ENCODE peak calls at places on chromosomes 1 and 21, in six cellular contexts. D, A, J, V, I and Y are unnamed samples.

GRCh38 chr1:6410248-6410893 is 9.3 kb downstream of the HES2 start:
- DNase-seq in D (no peak), A (no peak), J (no peak), V (no peak), I (no peak), Y (no peak)

GRCh38 chr1:224768971-224769370 is 152.9 kb downstream of the CNIH3 start:
- DNase-seq in D (no peak), A (no peak), J (no peak), V (no peak), I (no peak), Y (no peak)

GRCh38 chr1:155086182-155086741 is 7.6 kb downstream of the EFNA3 start:
- DNase-seq in D (no peak), A (no peak), J (peak), V (peak), I (peak), Y (peak)

GRCh38 chr1:230899845-230900251 is 31.5 kb upstream of the C1orf198 start:
- DNase-seq in D (peak), A (no peak), J (no peak), V (no peak), I (peak), Y (no peak)

GRCh38 chr1:16068356-16069270 is 4.8 kb downstream of the FAM131C start:
- DNase-seq in D (peak), A (no peak), J (no peak), V (no peak), I (peak), Y (no peak)

GRCh38 chr1:64343105-64343960 is 126.6 kb upstream of the CACHD1 start:
- DNase-seq in D (peak), A (no peak), J (peak), V (no peak), I (peak), Y (no peak)

GRCh38 chr1:15617874-15618684 is 821 bp downstream of the DDI2 start:
- DNase-seq in D (no peak), A (no peak), J (peak), V (peak), I (peak), Y (no peak)

GRCh38 chr1:98119793-98120192 is 199.0 kb upstream of the DPYD start:
- DNase-seq in D (peak), A (no peak), J (peak), V (peak), I (peak), Y (peak)

GRCh38 chr1:208209286-208209685 is 34.9 kb downstream of the PLXNA2 start:
- DNase-seq in D (no peak), A (no peak), J (peak), V (no peak), I (no peak), Y (no peak)

GRCh38 chr1:207981976-207982375 is 71.1 kb upstream of the CD34 start:
- DNase-seq in D (no peak), A (no peak), J (peak), V (peak), I (no peak), Y (no peak)

GRCh38 chr1:43541721-43542401 is 11.2 kb downstream of the PTPRF start:
- DNase-seq in D (no peak), A (no peak), J (no peak), V (no peak), I (no peak), Y (no peak)

GRCh38 chr1:112060266-112060665 is 70.8 kb upstream of the KCND3 start:
- DNase-seq in D (no peak), A (no peak), J (no peak), V (no peak), I (no peak), Y (no peak)

GRCh38 chr21:42500736-42501135 is 4.7 kb upstream of the RSPH1 start:
- DNase-seq in D (no peak), A (no peak), J (no peak), V (no peak), I (no peak), Y (no peak)

GRCh38 chr21:31665397-31665796 is 5.9 kb downstream of the SOD1 start:
- DNase-seq in D (peak), A (no peak), J (peak), V (peak), I (no peak), Y (no peak)

GRCh38 chr1:153379591-153379990 is 4.2 kb upstream of the S100A12 start:
- DNase-seq in D (no peak), A (no peak), J (no peak), V (peak), I (no peak), Y (no peak)

GRCh38 chr1:205319081-205320018 is 2.2 kb downstream of the NUAK2 start:
- DNase-seq in D (peak), A (no peak), J (no peak), V (no peak), I (peak), Y (no peak)

GRCh38 chr1:69271569-69271968 is 296.2 kb upstream of the LRRC7 start:
- DNase-seq in D (no peak), A (no peak), J (no peak), V (no peak), I (no peak), Y (no peak)

GRCh38 chr1:231126181-231126580 is 35.7 kb upstream of the TRIM67 start:
- DNase-seq in D (no peak), A (no peak), J (no peak), V (no peak), I (no peak), Y (no peak)

GRCh38 chr1:180194546-180195207 is 35.4 kb upstream of the LHX4 start:
- DNase-seq in D (no peak), A (no peak), J (no peak), V (peak), I (no peak), Y (no peak)

GRCh38 chr1:175720023-175720422 is 23.4 kb downstream of the TNR start:
- DNase-seq in D (no peak), A (no peak), J (no peak), V (no peak), I (no peak), Y (no peak)

GRCh38 chr21:41328660-41329300 is 12.2 kb downstream of the FAM3B start:
- DNase-seq in D (peak), A (no peak), J (peak), V (no peak), I (no peak), Y (no peak)

GRCh38 chr1:10598088-10598712 is 123.5 kb downstream of the PEX14 start:
- DNase-seq in D (no peak), A (no peak), J (no peak), V (no peak), I (no peak), Y (no peak)

GRCh38 chr1:109252167-109252892 is 3.0 kb downstream of the CELSR2 start:
- DNase-seq in D (no peak), A (no peak), J (no peak), V (no peak), I (no peak), Y (no peak)

GRCh38 chr1:86104606-86105532 is 51.7 kb downstream of the COL24A1 start:
- DNase-seq in D (no peak), A (no peak), J (no peak), V (no peak), I (no peak), Y (no peak)

GRCh38 chr1:175002910-175003517 is 3.3 kb downstream of the CACYBP start:
- DNase-seq in D (no peak), A (no peak), J (no peak), V (no peak), I (no peak), Y (no peak)

DNA sequence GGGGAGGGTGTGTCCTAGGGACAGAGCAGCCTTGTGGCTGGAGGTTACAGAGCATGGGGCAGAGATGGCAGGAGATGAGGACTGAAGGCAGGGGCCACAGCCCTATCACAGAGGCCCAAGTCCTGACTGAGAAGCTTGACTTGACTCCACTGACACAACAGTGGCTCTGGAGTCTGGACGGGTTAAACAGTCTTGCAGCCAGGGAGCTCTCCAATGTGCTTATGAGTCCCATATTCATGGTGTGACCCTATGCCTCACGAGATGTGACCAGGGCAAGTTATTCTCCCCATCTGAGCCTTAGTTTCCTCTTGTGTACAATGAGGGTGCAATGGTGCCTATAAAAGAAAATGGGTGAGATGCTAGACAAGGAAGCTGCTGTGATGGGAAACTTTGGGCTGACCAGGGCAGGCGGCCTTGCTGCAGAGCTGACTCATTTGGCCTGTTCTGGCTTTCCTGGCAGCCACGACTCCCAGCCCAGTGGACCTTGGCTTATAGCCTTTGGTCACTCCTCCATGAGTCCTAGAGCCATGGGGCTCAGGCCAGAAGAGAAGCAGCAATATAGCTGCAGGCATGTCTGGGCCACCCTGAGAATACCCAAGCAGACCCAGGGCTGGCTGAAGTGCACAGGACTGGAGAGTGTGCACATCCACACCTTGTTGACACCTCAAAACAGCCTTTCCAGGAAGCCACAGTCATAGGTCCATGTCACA is 2.8 kb upstream of the TTC22 start:
- DNase-seq in D (peak), A (no peak), J (no peak), V (peak), I (peak), Y (no peak)
- H2BK120ac ChIP-seq in D (no peak), A (no peak), J (no peak), V (no peak), I (no peak), Y (no peak)

GRCh38 chr1:12229835-12230548 is at the start of gene VPS13D:
- DNase-seq in D (peak), A (peak), J (peak), V (peak), I (peak), Y (peak)
- H4K8ac ChIP-seq in D (peak), A (peak), J (peak), V (no peak), I (peak), Y (peak)

GRCh38 chr1:30446100-30446499 is 277.3 kb downstream of the MATN1 start:
- DNase-seq in D (no peak), A (no peak), J (no peak), V (peak), I (no peak), Y (no peak)

GRCh38 chr1:30449003-30449402 is 274.4 kb downstream of the MATN1 start:
- DNase-seq in D (no peak), A (no peak), J (no peak), V (peak), I (no peak), Y (no peak)

GRCh38 chr1:30447080-30447479 is 276.3 kb downstream of the MATN1 start:
- DNase-seq in D (no peak), A (no peak), J (no peak), V (peak), I (no peak), Y (no peak)

GRCh38 chr1:30446508-30446907 is 276.9 kb downstream of the MATN1 start:
- DNase-seq in D (no peak), A (no peak), J (no peak), V (peak), I (no peak), Y (no peak)

DNA sequence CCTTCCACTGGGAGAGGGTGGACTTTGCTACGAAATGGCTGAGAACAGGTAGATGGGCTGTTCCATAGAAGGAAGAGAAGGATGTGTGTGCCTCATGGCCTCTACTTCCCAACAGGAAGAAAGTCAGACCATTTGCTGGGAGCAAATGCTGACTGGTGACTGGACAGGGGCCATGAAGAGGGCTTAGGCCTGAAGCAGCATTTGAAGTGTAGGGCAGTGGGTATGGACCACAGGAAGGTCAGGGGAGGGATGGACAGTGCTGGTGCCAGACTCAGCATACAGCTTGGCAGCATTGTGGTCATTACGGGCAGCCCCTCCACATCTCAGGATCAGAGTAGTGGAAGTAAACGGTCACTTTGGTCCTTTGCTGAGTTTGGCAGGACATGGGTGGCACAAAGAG is 275.7 kb downstream of the MATN1 start:
- DNase-seq in D (no peak), A (no peak), J (no peak), V (peak), I (no peak), Y (no peak)
- H2BK15ac ChIP-seq in D (no peak), A (no peak), J (no peak), V (no peak), I (no peak), Y (no peak)

DNA sequence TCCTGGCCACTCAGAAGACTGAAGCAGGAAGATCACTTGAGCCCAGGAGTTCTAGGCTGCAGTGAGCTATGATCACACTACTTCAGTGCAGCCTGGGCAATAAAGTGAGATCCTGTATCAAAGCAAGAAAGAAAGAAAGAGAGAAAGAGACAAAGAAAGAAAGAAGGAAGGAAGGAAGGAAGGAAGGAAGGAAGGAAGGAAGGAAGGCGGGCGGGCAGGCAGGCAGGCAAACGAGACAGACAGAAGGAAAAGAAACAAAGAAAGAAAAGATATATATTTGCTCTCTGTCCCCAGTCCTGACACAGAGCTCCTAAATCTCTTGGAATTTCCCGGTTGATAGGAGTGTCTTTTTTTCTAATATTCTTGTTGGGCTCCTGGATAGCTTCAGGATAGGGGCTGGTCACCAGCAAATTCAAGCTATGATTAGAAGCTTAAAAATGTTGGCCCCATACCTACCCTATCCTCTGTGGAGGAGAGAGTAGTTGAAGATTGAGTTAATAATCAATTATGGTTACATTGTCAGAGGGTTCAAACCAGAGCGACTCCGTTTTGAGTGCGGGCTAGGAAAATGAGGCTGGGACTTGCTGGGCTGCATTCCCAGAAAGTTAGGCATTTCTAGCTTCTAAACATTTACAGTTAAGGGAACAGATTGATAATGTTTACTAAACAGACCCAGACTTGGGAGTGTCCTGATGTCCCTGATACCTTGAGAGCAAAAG is 3.3 kb upstream of the MIGA1 start:
- DNase-seq in D (peak), A (no peak), J (no peak), V (no peak), I (no peak), Y (no peak)
- H2BK120ac ChIP-seq in D (no peak), A (no peak), J (no peak), V (no peak), I (no peak), Y (no peak)

GRCh38 chr1:26160527-26161407 is 1.9 kb downstream of the FAM110D start:
- DNase-seq in D (no peak), A (no peak), J (no peak), V (no peak), I (no peak), Y (no peak)
- H4K8ac ChIP-seq in D (no peak), A (peak), J (no peak), V (no peak), I (peak), Y (no peak)

GRCh38 chr1:113109908-113110554 is 37.0 kb downstream of the LRIG2 start:
- DNase-seq in D (peak), A (no peak), J (no peak), V (no peak), I (peak), Y (no peak)

GRCh38 chr1:113103048-113103447 is 30.1 kb downstream of the LRIG2 start:
- DNase-seq in D (no peak), A (no peak), J (no peak), V (no peak), I (no peak), Y (no peak)

GRCh38 chr1:113101588-113101987 is 28.6 kb downstream of the LRIG2 start:
- DNase-seq in D (peak), A (no peak), J (no peak), V (no peak), I (peak), Y (no peak)

GRCh38 chr1:113103977-113104376 is 31.0 kb downstream of the LRIG2 start:
- DNase-seq in D (no peak), A (no peak), J (no peak), V (no peak), I (no peak), Y (no peak)

DNA sequence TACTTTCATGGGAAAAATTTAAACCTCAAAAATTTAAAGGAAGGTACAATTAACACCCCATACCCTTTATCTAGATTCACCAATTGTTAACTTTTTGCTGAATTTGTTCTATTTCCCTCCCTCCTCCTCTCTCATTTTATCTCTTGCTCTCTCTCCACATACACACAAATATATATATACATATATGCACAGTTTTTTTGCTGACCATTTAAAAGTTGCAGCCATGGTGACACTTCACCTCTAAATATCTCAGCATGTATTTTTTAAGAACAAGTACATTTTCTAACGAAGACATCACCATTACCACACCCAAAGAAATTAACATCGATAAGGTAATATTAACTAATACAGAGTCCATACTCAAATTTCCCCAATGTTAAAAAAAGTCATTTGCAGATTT is 33.9 kb downstream of the LRIG2 start:
- DNase-seq in D (no peak), A (no peak), J (no peak), V (no peak), I (no peak), Y (no peak)
- H2BK15ac ChIP-seq in D (no peak), A (no peak), J (no peak), V (no peak), I (no peak), Y (no peak)

GRCh38 chr1:87330201-87330953 is 1.7 kb downstream of the LMO4 start:
- DNase-seq in D (peak), A (no peak), J (peak), V (peak), I (peak), Y (no peak)
- H2BK120ac ChIP-seq in D (peak), A (no peak), J (no peak), V (no peak), I (no peak), Y (no peak)

DNA sequence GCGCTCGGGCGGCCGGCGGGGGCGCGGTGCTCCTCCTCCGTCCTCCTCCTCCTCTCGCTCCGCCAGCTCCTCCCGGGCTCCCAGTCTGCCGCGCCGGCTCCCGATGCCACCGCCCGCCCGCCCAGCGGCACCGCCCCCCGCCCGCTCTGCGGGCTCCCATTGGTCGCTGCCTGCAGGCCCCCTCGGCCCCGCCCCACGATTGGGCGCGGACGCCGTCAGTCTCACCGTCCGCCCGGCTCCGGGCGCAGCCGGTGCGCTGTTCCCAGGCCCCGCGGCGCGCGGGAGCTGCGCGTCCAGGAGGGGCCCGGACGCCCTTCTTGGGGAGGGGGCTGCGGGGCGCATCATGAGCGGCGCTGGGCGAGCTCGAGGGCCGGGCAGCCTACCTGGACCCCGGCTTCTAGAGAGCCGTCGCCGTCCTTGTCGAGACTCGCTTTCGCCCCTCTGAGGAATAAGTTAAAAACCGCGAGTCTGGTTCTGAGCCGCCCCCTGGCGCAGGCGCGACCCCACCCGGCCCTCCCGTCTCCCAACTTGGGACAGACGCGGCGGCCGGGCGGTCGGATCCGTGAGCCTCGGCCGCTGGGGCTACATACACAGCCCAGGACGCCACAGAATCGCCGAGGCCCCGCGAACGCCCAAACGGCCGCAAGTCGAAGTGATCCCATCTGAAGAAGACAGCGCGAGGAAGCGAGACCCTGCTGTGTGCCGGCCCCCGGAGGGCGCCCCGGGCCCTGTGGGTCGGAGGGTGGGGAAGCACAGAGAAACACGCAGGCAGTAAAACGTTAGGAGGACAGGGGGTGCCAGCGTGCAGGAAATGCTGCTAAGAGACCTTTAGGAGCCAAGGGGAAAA is at the start of gene SIPA1L2:
- DNase-seq in D (peak), A (peak), J (peak), V (peak), I (peak), Y (peak)
- H4K8ac ChIP-seq in D (no peak), A (peak), J (peak), V (no peak), I (peak), Y (no peak)

DNA sequence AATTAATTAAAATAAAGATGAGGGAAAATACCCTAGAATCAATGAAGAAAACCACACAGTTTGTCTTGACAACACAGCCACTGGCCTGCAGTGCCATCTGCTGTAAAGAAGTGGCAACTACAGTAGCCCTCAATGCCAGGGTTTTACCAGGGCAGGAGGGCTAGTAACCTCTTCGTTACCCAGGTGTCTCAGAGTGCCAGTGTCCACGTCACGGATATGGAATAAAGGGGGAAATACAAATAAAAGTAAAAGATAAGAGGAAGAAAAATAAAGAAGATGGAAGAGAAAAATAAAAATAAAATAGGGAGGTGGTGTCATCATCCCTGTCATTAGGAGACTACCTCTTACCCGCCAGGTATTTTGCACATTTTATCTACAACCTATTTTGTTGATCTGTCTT is 14.2 kb upstream of the SLC44A3 start:
- DNase-seq in D (peak), A (no peak), J (peak), V (peak), I (peak), Y (peak)
- H2BK15ac ChIP-seq in D (no peak), A (no peak), J (no peak), V (no peak), I (no peak), Y (no peak)